ENCODE peak calls at places on chromosomes 2 and 18, in five cellular contexts. One of them, this sample, is unnamed.

GRCh38 chr2:188382107-188382506 is 90.4 kb downstream of the GULP1 start:
- DNase-seq in spleen: no peak
- DNase-seq in K562: no peak
- DNase-seq in transverse colon: no peak
- DNase-seq in HCT116: no peak
- DNase-seq in this sample: no peak

GRCh38 chr2:51782874-51783765 is 751.2 kb upstream of the NRXN1 start:
- DNase-seq in transverse colon: no peak
- DNase-seq in K562: no peak
- DNase-seq in HCT116: peak
- DNase-seq in spleen: no peak
- DNase-seq in this sample: peak

GRCh38 chr2:225008935-225009334 is 33.3 kb downstream of the DOCK10 start:
- DNase-seq in spleen: no peak
- DNase-seq in transverse colon: no peak
- DNase-seq in K562: peak
- DNase-seq in HCT116: peak
- DNase-seq in this sample: no peak

GRCh38 chr18:25097119-25098114 is 254.5 kb downstream of the ZNF521 start:
- DNase-seq in spleen: no peak
- DNase-seq in transverse colon: no peak
- DNase-seq in HCT116: no peak
- DNase-seq in K562: no peak
- DNase-seq in this sample: no peak

GRCh38 chr2:42931818-42932195 is 139.4 kb upstream of the HAAO start:
- DNase-seq in HCT116: no peak
- DNase-seq in K562: no peak
- DNase-seq in transverse colon: no peak
- DNase-seq in spleen: no peak
- DNase-seq in this sample: no peak

GRCh38 chr2:152718909-152719645 is 657 bp downstream of the ARL6IP6 start:
- DNase-seq in HCT116: peak
- DNase-seq in spleen: no peak
- DNase-seq in transverse colon: peak
- DNase-seq in K562: no peak
- DNase-seq in this sample: no peak

GRCh38 chr2:240397542-240397916 is 37.9 kb upstream of the GPC1 start:
- DNase-seq in HCT116: no peak
- DNase-seq in K562: no peak
- DNase-seq in transverse colon: no peak
- DNase-seq in spleen: peak
- DNase-seq in this sample: peak

GRCh38 chr2:19021100-19021476 is 337.3 kb downstream of the OSR1 start:
- DNase-seq in spleen: no peak
- DNase-seq in K562: no peak
- DNase-seq in transverse colon: no peak
- DNase-seq in HCT116: peak
- DNase-seq in this sample: no peak

GRCh38 chr2:176435691-176436215 is 166.5 kb downstream of the MTX2 start:
- DNase-seq in spleen: no peak
- DNase-seq in HCT116: no peak
- DNase-seq in transverse colon: no peak
- DNase-seq in K562: no peak
- DNase-seq in this sample: no peak

GRCh38 chr18:61108706-61109105 is 224.5 kb upstream of the CDH20 start:
- DNase-seq in transverse colon: no peak
- DNase-seq in spleen: no peak
- DNase-seq in HCT116: no peak
- DNase-seq in K562: no peak
- DNase-seq in this sample: no peak

GRCh38 chr2:184860744-184861143 is 262.4 kb downstream of the ZNF804A start:
- DNase-seq in K562: no peak
- DNase-seq in transverse colon: no peak
- DNase-seq in HCT116: no peak
- DNase-seq in spleen: no peak
- DNase-seq in this sample: no peak

GRCh38 chr18:75208836-75209128 is 157 bp downstream of the PTGR3 start:
- DNase-seq in transverse colon: no peak
- DNase-seq in spleen: peak
- DNase-seq in K562: no peak
- DNase-seq in HCT116: no peak
- DNase-seq in this sample: no peak

GRCh38 chr2:219433666-219434467 is 776 bp upstream of the SPEG start:
- DNase-seq in spleen: peak
- DNase-seq in HCT116: peak
- DNase-seq in transverse colon: peak
- DNase-seq in K562: peak
- DNase-seq in this sample: no peak

GRCh38 chr2:157264099-157264498 is 6.6 kb downstream of the GALNT5 start:
- DNase-seq in HCT116: no peak
- DNase-seq in spleen: no peak
- DNase-seq in transverse colon: no peak
- DNase-seq in K562: no peak
- DNase-seq in this sample: no peak

GRCh38 chr2:100888602-100889001 is 68.7 kb downstream of the NPAS2 start:
- DNase-seq in spleen: no peak
- DNase-seq in K562: no peak
- DNase-seq in HCT116: no peak
- DNase-seq in transverse colon: no peak
- DNase-seq in this sample: no peak

GRCh38 chr18:62957885-62958472 is 242.6 kb downstream of the PHLPP1 start:
- DNase-seq in HCT116: peak
- DNase-seq in K562: no peak
- DNase-seq in transverse colon: peak
- DNase-seq in spleen: no peak
- DNase-seq in this sample: peak

GRCh38 chr2:133152801-133153200 is 415.5 kb downstream of the NCKAP5 start:
- DNase-seq in HCT116: no peak
- DNase-seq in K562: no peak
- DNase-seq in spleen: no peak
- DNase-seq in transverse colon: no peak
- DNase-seq in this sample: no peak

GRCh38 chr18:24426398-24427294 is at the start of gene IMPACT:
- DNase-seq in HCT116: peak
- DNase-seq in transverse colon: peak
- DNase-seq in K562: peak
- DNase-seq in spleen: peak
- DNase-seq in this sample: peak

GRCh38 chr18:55265916-55266488 is 306.7 kb upstream of the CCDC68 start:
- DNase-seq in spleen: no peak
- DNase-seq in transverse colon: no peak
- DNase-seq in K562: no peak
- DNase-seq in HCT116: no peak
- DNase-seq in this sample: no peak

GRCh38 chr18:11565716-11566115 is 43.7 kb upstream of the SLC35G4 start:
- DNase-seq in K562: no peak
- DNase-seq in spleen: no peak
- DNase-seq in HCT116: no peak
- DNase-seq in transverse colon: no peak
- DNase-seq in this sample: no peak

GRCh38 chr2:227653419-227653818 is 13.2 kb upstream of the SCYGR5 start:
- DNase-seq in spleen: no peak
- DNase-seq in HCT116: no peak
- DNase-seq in transverse colon: no peak
- DNase-seq in K562: no peak
- DNase-seq in this sample: no peak

GRCh38 chr2:204871246-204871953 is 326.1 kb downstream of the PARD3B start:
- DNase-seq in K562: no peak
- DNase-seq in spleen: no peak
- DNase-seq in transverse colon: no peak
- DNase-seq in HCT116: no peak
- DNase-seq in this sample: no peak

DNA sequence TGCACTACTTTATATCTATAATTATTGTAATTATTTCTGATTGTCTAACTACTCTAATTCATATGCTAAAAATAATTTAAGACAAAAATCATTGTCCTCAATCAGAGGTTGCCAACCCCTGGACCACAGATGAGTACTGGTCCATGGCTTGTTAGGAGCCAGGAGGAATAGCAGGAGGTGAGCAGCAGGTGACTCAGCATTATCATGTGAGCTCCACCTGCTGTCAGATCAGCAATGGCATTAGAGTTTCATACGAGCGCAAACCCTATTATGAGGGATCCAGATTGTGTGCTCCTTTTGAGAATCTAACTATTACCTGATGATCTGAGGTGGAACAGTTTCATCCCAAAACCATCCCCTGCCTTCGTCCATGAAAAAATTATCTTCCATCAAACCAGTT is 1434.4 kb downstream of the LRP1B start:
- DNase-seq in K562: no peak
- DNase-seq in spleen: no peak
- DNase-seq in transverse colon: no peak
- DNase-seq in HCT116: peak
- DNase-seq in this sample: no peak
- TF ChIP-seq CTCF in K562: no peak
- TF ChIP-seq CTCF in spleen: no peak
- TF ChIP-seq CTCF in transverse colon: no peak
- TF ChIP-seq CTCF in HCT116: peak
- TF ChIP-seq CTCF in this sample: no peak

GRCh38 chr2:74553892-74554820 is at the start of the genes DOK1 and LOXL3:
- DNase-seq in HCT116: no peak
- DNase-seq in K562: peak
- DNase-seq in transverse colon: peak
- DNase-seq in spleen: peak
- DNase-seq in this sample: peak
- TF ChIP-seq POLR2A in HCT116: no peak
- TF ChIP-seq POLR2A in K562: no peak
- TF ChIP-seq POLR2A in transverse colon: peak
- TF ChIP-seq POLR2A in spleen: peak
- TF ChIP-seq POLR2A in this sample: no peak

DNA sequence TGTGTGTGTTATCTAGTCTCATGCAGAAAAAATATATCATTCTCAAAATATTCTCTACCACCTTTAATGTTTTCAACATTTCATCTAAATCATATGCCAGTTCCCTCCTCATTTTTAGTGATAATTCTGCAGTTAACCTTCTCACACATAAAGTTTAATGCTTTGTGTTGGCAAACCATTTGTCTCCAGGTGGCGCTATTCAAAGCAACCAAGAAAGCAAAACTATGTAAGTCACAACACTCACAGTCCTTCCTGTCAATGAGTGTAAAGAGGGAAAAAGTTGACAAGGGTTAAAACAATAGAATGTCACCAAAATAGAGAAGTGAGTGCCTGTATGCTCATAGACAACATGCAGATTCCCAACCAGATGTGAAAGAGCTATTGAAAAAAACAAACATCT is 961.6 kb upstream of the LRRTM1 start:
- DNase-seq in spleen: no peak
- DNase-seq in K562: no peak
- DNase-seq in HCT116: peak
- DNase-seq in transverse colon: no peak
- DNase-seq in this sample: no peak
- TF ChIP-seq CTCF in spleen: no peak
- TF ChIP-seq CTCF in K562: no peak
- TF ChIP-seq CTCF in HCT116: peak
- TF ChIP-seq CTCF in transverse colon: peak
- TF ChIP-seq CTCF in this sample: peak

GRCh38 chr18:48940854-48941531 is 9.8 kb downstream of the SMAD7 start:
- DNase-seq in transverse colon: peak
- DNase-seq in K562: no peak
- DNase-seq in spleen: peak
- DNase-seq in HCT116: no peak
- DNase-seq in this sample: no peak
- TF ChIP-seq POLR2A in transverse colon: no peak
- TF ChIP-seq POLR2A in K562: no peak
- TF ChIP-seq POLR2A in spleen: no peak
- TF ChIP-seq POLR2A in HCT116: no peak
- TF ChIP-seq POLR2A in this sample: no peak

DNA sequence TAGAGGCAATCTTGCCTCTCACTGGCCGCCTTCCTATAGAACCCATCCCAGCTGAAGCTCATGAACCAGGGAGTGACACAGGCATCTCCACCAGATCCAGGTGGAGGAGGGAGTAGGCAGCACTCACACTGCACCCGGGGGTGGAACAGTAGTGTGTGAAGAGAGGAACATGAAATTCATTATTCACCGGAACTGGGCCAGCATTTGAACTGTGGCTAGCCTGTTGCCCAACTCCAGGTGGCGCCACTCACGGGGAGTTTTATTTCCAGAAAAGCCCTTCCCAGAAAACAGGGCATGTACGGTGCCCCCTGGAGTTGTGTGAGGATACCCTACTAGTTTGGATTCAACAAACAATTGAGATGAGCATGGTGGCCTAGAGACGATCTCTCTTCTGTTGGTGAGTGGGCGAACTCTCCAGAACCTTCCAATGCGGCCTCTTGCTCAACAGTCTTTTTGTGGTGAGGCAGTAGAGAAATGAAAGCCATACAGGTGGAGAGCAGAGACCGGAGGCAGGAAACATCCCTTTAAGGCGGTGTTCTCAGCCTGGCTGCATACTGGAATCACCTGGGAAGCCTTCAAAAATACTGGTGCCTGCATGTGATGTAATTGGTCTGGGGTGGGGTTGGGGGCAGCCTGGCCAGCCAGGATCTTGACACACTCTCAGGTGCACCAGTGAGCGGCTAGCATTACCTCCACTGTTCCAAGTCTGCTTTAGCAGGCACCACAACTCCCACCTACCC is 73.5 kb upstream of the NEDD4L start:
- DNase-seq in spleen: no peak
- DNase-seq in transverse colon: no peak
- DNase-seq in HCT116: peak
- DNase-seq in K562: peak
- DNase-seq in this sample: no peak
- TF ChIP-seq CTCF in spleen: no peak
- TF ChIP-seq CTCF in transverse colon: no peak
- TF ChIP-seq CTCF in HCT116: peak
- TF ChIP-seq CTCF in K562: peak
- TF ChIP-seq CTCF in this sample: peak

DNA sequence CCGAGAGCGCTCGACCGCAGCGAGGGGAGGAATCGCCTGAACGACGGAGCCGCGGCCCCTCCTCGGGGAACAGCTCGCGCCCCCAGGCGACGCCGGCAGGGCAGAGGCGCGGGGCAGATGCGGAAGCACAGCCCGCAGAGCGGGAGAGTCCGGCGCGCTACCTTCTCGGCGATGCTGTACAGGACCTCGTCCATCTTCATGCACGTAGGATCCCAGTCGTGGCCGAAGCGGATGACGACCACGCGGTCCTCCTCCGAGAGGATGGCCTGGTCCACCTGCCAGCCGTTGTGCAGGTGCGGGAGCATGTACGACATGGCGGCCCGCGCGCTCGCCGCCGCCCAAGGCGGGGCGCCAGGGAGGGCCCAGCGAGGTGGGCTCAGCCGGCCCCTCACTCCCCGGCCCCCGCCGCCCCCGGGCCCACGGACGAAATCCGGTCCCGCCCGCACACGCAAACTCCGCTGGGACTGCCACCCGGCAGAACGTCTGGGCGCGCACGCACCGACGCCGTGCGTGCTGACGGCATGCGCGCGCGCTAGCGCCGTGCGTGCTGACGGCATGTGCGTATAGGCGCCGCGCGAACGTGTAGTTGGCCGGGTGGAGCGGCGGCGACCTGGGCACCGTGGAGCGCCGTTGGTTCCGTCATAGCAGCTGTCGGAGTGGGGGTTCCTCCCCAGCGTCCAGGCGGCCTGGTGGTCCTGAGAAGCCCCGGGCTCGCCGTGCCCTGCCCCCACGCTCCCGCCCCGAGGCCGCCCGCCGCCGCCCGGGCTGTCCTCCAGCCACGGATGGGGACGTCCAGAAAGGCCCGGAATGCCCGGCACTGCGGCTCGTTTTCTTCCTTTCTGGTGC is at the start of gene TXNL4A:
- DNase-seq in transverse colon: peak
- DNase-seq in K562: peak
- DNase-seq in spleen: peak
- DNase-seq in HCT116: no peak
- DNase-seq in this sample: peak
- TF ChIP-seq POLR2A in transverse colon: peak
- TF ChIP-seq POLR2A in K562: peak
- TF ChIP-seq POLR2A in spleen: peak
- TF ChIP-seq POLR2A in HCT116: peak
- TF ChIP-seq POLR2A in this sample: peak

GRCh38 chr2:23617167-23617787 is 232.3 kb downstream of the KLHL29 start:
- DNase-seq in K562: no peak
- DNase-seq in spleen: peak
- DNase-seq in transverse colon: peak
- DNase-seq in HCT116: no peak
- DNase-seq in this sample: peak
- TF ChIP-seq CTCF in K562: no peak
- TF ChIP-seq CTCF in spleen: no peak
- TF ChIP-seq CTCF in transverse colon: peak
- TF ChIP-seq CTCF in HCT116: no peak
- TF ChIP-seq CTCF in this sample: no peak

This sample was measured in body of pancreas.